ENCODE peak calls at places on chromosomes 6 and 20, in four cellular contexts. One of them, this sample, is unnamed.

GRCh38 chr6:1396952-1397868 is 7.8 kb downstream of the FOXF2 start:
- DNase-seq in HCT116: peak; percentile 54
- DNase-seq in esophagus muscularis mucosa: peak; percentile 96
- DNase-seq in stomach: peak; percentile 75
- DNase-seq in this sample: peak; percentile 66

GRCh38 chr6:158646023-158646888 is 1.7 kb upstream of the DYNLT1 start:
- DNase-seq in stomach: peak; percentile 24
- DNase-seq in HCT116: no peak
- DNase-seq in esophagus muscularis mucosa: peak; percentile 86
- DNase-seq in this sample: no peak

GRCh38 chr6:166766769-166767168 is 139.7 kb upstream of the RPS6KA2 start:
- DNase-seq in HCT116: no peak
- DNase-seq in esophagus muscularis mucosa: no peak
- DNase-seq in stomach: peak; percentile 16
- DNase-seq in this sample: no peak

GRCh38 chr6:144581807-144582537 is 296.8 kb downstream of the UTRN start:
- DNase-seq in HCT116: peak; percentile 27
- DNase-seq in stomach: no peak
- DNase-seq in esophagus muscularis mucosa: no peak
- DNase-seq in this sample: no peak

GRCh38 chr6:15872252-15873103 is 209.7 kb upstream of the DTNBP1 start:
- DNase-seq in esophagus muscularis mucosa: no peak
- DNase-seq in stomach: no peak
- DNase-seq in HCT116: no peak
- DNase-seq in this sample: no peak

GRCh38 chr20:25076731-25077609 is 5.0 kb downstream of the VSX1 start:
- DNase-seq in stomach: peak; percentile 19
- DNase-seq in esophagus muscularis mucosa: no peak
- DNase-seq in HCT116: peak; percentile 73
- DNase-seq in this sample: no peak

GRCh38 chr20:61896058-61896961 is 169.4 kb downstream of the TAF4 start:
- DNase-seq in stomach: peak; percentile 33
- DNase-seq in HCT116: peak; percentile 12
- DNase-seq in esophagus muscularis mucosa: no peak
- DNase-seq in this sample: no peak

GRCh38 chr6:124512431-124512830 is 449.8 kb upstream of the RNF217 start:
- DNase-seq in HCT116: no peak
- DNase-seq in esophagus muscularis mucosa: no peak
- DNase-seq in stomach: no peak
- DNase-seq in this sample: no peak

GRCh38 chr6:140977425-140977824 is 1155.3 kb upstream of the GJE1 start:
- DNase-seq in stomach: no peak
- DNase-seq in esophagus muscularis mucosa: no peak
- DNase-seq in HCT116: no peak
- DNase-seq in this sample: no peak

GRCh38 chr6:24547243-24547642 is 52.5 kb downstream of the ALDH5A1 start:
- DNase-seq in esophagus muscularis mucosa: no peak
- DNase-seq in HCT116: no peak
- DNase-seq in stomach: no peak
- DNase-seq in this sample: no peak

GRCh38 chr20:32535316-32535952 is 49.7 kb downstream of the NOL4L start:
- DNase-seq in HCT116: no peak
- DNase-seq in esophagus muscularis mucosa: no peak
- DNase-seq in stomach: no peak
- DNase-seq in this sample: no peak

GRCh38 chr20:54023406-54023805 is 47.0 kb downstream of the BCAS1 start:
- DNase-seq in stomach: no peak
- DNase-seq in esophagus muscularis mucosa: no peak
- DNase-seq in HCT116: no peak
- DNase-seq in this sample: no peak

GRCh38 chr6:25054469-25054868 is 118.7 kb upstream of the RIPOR2 start:
- DNase-seq in esophagus muscularis mucosa: no peak
- DNase-seq in HCT116: no peak
- DNase-seq in stomach: no peak
- DNase-seq in this sample: no peak

GRCh38 chr6:143068001-143068400 is 7.3 kb downstream of the AIG1 start:
- DNase-seq in esophagus muscularis mucosa: no peak
- DNase-seq in stomach: no peak
- DNase-seq in HCT116: no peak
- DNase-seq in this sample: no peak

GRCh38 chr6:75334266-75335040 is 49.9 kb upstream of the TMEM30A start:
- DNase-seq in HCT116: no peak
- DNase-seq in esophagus muscularis mucosa: no peak
- DNase-seq in stomach: no peak
- DNase-seq in this sample: no peak

GRCh38 chr6:125918681-125919566 is 37.6 kb upstream of the HINT3 start:
- DNase-seq in stomach: peak; percentile 52
- DNase-seq in HCT116: no peak
- DNase-seq in esophagus muscularis mucosa: no peak
- DNase-seq in this sample: peak; percentile 67

GRCh38 chr20:22491188-22491500 is 93.2 kb downstream of the FOXA2 start:
- DNase-seq in stomach: no peak
- DNase-seq in HCT116: no peak
- DNase-seq in esophagus muscularis mucosa: peak; percentile 31
- DNase-seq in this sample: no peak

GRCh38 chr20:46789339-46789984 is 80.0 kb downstream of the SLC2A10 start:
- DNase-seq in esophagus muscularis mucosa: no peak
- DNase-seq in stomach: no peak
- DNase-seq in HCT116: no peak
- DNase-seq in this sample: no peak

GRCh38 chr20:40416274-40416673 is 272.8 kb downstream of the MAFB start:
- DNase-seq in stomach: no peak
- DNase-seq in esophagus muscularis mucosa: no peak
- DNase-seq in HCT116: no peak
- DNase-seq in this sample: no peak

GRCh38 chr20:59258103-59258705 is 42.2 kb upstream of the EDN3 start:
- DNase-seq in stomach: no peak
- DNase-seq in HCT116: no peak
- DNase-seq in esophagus muscularis mucosa: no peak
- DNase-seq in this sample: no peak

GRCh38 chr6:157885211-157885788 is 62.3 kb downstream of the SNX9 start:
- DNase-seq in esophagus muscularis mucosa: peak; percentile 70
- DNase-seq in stomach: no peak
- DNase-seq in HCT116: no peak
- DNase-seq in this sample: no peak

GRCh38 chr6:158285321-158285960 is 26.8 kb upstream of the TULP4 start:
- DNase-seq in HCT116: no peak
- DNase-seq in stomach: no peak
- DNase-seq in esophagus muscularis mucosa: no peak
- DNase-seq in this sample: no peak

GRCh38 chr20:472137-472846 is 10.0 kb upstream of the TBC1D20 start:
- DNase-seq in esophagus muscularis mucosa: no peak
- DNase-seq in HCT116: no peak
- DNase-seq in stomach: no peak
- DNase-seq in this sample: no peak

GRCh38 chr20:40532103-40532502 is 156.9 kb downstream of the MAFB start:
- DNase-seq in stomach: no peak
- DNase-seq in HCT116: peak; percentile 48
- DNase-seq in esophagus muscularis mucosa: no peak
- DNase-seq in this sample: no peak

GRCh38 chr20:58583141-58583540 is 67.9 kb upstream of the APCDD1L start:
- DNase-seq in stomach: no peak
- DNase-seq in HCT116: no peak
- DNase-seq in esophagus muscularis mucosa: no peak
- DNase-seq in this sample: no peak

GRCh38 chr6:145151624-145152023 is 583.7 kb downstream of the EPM2A start:
- DNase-seq in stomach: no peak
- DNase-seq in esophagus muscularis mucosa: no peak
- DNase-seq in HCT116: no peak
- DNase-seq in this sample: no peak

GRCh38 chr20:45340951-45341350 is 7.3 kb downstream of the SDC4 start:
- DNase-seq in esophagus muscularis mucosa: no peak
- DNase-seq in stomach: no peak
- DNase-seq in HCT116: no peak
- DNase-seq in this sample: no peak

GRCh38 chr20:21325296-21325695 is 22.2 kb downstream of the XRN2 start:
- DNase-seq in stomach: no peak
- DNase-seq in esophagus muscularis mucosa: no peak
- DNase-seq in HCT116: no peak
- DNase-seq in this sample: no peak

GRCh38 chr6:26216886-26217713 is 129.9 kb downstream of the HFE start:
- DNase-seq in HCT116: no peak
- DNase-seq in stomach: peak; percentile 84
- DNase-seq in esophagus muscularis mucosa: peak; percentile 96
- DNase-seq in this sample: peak; percentile 82

GRCh38 chr6:157656437-157657005 is 166.5 kb upstream of the SNX9 start:
- DNase-seq in HCT116: no peak
- DNase-seq in stomach: no peak
- DNase-seq in esophagus muscularis mucosa: no peak
- DNase-seq in this sample: no peak

GRCh38 chr6:48893048-48893447 is 570.0 kb downstream of the MMUT start:
- DNase-seq in HCT116: no peak
- DNase-seq in esophagus muscularis mucosa: no peak
- DNase-seq in stomach: no peak
- DNase-seq in this sample: no peak

GRCh38 chr6:48894469-48894868 is 568.6 kb downstream of the MMUT start:
- DNase-seq in esophagus muscularis mucosa: no peak
- DNase-seq in stomach: no peak
- DNase-seq in HCT116: no peak
- DNase-seq in this sample: no peak

GRCh38 chr6:48891308-48891707 is 571.7 kb downstream of the MMUT start:
- DNase-seq in esophagus muscularis mucosa: no peak
- DNase-seq in stomach: no peak
- DNase-seq in HCT116: no peak
- DNase-seq in this sample: no peak

DNA sequence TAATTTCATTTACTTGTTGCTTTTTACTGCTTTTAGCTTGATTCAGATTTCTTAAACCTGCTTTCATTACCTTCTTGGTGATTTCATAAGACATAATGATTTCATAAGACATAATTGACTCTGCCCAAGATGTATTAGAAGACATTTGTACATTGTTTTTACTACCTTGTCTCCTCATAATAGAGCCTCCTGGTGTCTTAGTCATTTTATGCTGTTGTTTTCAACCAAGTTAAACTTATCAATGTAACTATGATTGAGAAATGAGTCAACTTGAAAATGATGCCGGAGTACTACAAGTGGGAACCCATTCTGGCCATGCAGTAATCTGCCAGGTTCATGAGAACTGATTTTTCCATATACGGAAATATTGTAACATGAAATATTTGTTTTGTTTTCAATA is 573.6 kb downstream of the MMUT start:
- DNase-seq in HCT116: no peak
- DNase-seq in esophagus muscularis mucosa: no peak
- DNase-seq in stomach: no peak
- DNase-seq in this sample: no peak
- H3K27ac ChIP-seq in HCT116: no peak overlapping the region
- H3K27ac ChIP-seq in esophagus muscularis mucosa: no peak overlapping the region
- H3K27ac ChIP-seq in stomach: no peak overlapping the region
- H3K27ac ChIP-seq in this sample: no peak overlapping the region

GRCh38 chr6:148969679-148970078 is 222.8 kb downstream of the UST start:
- DNase-seq in stomach: no peak
- DNase-seq in HCT116: no peak
- DNase-seq in esophagus muscularis mucosa: no peak
- DNase-seq in this sample: no peak
- TF ChIP-seq POLR2AphosphoS5 in stomach: no peak
- TF ChIP-seq POLR2AphosphoS5 in HCT116: no peak
- TF ChIP-seq POLR2AphosphoS5 in esophagus muscularis mucosa: no peak
- TF ChIP-seq POLR2AphosphoS5 in this sample: no peak

GRCh38 chr6:33696076-33696475 is 15.4 kb downstream of the UQCC2 start:
- DNase-seq in stomach: no peak
- DNase-seq in HCT116: no peak
- DNase-seq in esophagus muscularis mucosa: no peak
- DNase-seq in this sample: no peak

GRCh38 chr6:33696538-33697518 is 14.7 kb downstream of the UQCC2 start:
- DNase-seq in stomach: peak; percentile 77
- DNase-seq in HCT116: no peak
- DNase-seq in esophagus muscularis mucosa: no peak
- DNase-seq in this sample: peak; percentile 70

GRCh38 chr6:33694977-33695376 is 16.5 kb downstream of the UQCC2 start:
- DNase-seq in esophagus muscularis mucosa: no peak
- DNase-seq in HCT116: no peak
- DNase-seq in stomach: no peak
- DNase-seq in this sample: no peak

GRCh38 chr6:33694401-33694931 is 17.0 kb downstream of the UQCC2 start:
- DNase-seq in esophagus muscularis mucosa: no peak
- DNase-seq in HCT116: no peak
- DNase-seq in stomach: no peak
- DNase-seq in this sample: no peak

GRCh38 chr6:33695451-33695855 is 16.0 kb downstream of the UQCC2 start:
- DNase-seq in stomach: no peak
- DNase-seq in HCT116: no peak
- DNase-seq in esophagus muscularis mucosa: no peak
- DNase-seq in this sample: no peak
- TF ChIP-seq POLR2A in stomach: no peak
- TF ChIP-seq POLR2A in HCT116: no peak
- TF ChIP-seq POLR2A in esophagus muscularis mucosa: no peak
- TF ChIP-seq POLR2A in this sample: no peak

GRCh38 chr6:160252073-160252809 is 6.4 kb downstream of the SLC22A2 start:
- DNase-seq in stomach: no peak
- DNase-seq in esophagus muscularis mucosa: no peak
- DNase-seq in HCT116: no peak
- DNase-seq in this sample: no peak
- H3K27ac ChIP-seq in stomach: no peak overlapping the region
- H3K27ac ChIP-seq in esophagus muscularis mucosa: no peak overlapping the region
- H3K27ac ChIP-seq in HCT116: no peak overlapping the region
- H3K27ac ChIP-seq in this sample: no peak overlapping the region

GRCh38 chr6:154247119-154247814 is 109.3 kb downstream of the IPCEF1 start:
- DNase-seq in esophagus muscularis mucosa: no peak
- DNase-seq in HCT116: no peak
- DNase-seq in stomach: no peak
- DNase-seq in this sample: no peak
- TF ChIP-seq POLR2AphosphoS5 in esophagus muscularis mucosa: no peak
- TF ChIP-seq POLR2AphosphoS5 in HCT116: no peak
- TF ChIP-seq POLR2AphosphoS5 in stomach: no peak
- TF ChIP-seq POLR2AphosphoS5 in this sample: no peak

DNA sequence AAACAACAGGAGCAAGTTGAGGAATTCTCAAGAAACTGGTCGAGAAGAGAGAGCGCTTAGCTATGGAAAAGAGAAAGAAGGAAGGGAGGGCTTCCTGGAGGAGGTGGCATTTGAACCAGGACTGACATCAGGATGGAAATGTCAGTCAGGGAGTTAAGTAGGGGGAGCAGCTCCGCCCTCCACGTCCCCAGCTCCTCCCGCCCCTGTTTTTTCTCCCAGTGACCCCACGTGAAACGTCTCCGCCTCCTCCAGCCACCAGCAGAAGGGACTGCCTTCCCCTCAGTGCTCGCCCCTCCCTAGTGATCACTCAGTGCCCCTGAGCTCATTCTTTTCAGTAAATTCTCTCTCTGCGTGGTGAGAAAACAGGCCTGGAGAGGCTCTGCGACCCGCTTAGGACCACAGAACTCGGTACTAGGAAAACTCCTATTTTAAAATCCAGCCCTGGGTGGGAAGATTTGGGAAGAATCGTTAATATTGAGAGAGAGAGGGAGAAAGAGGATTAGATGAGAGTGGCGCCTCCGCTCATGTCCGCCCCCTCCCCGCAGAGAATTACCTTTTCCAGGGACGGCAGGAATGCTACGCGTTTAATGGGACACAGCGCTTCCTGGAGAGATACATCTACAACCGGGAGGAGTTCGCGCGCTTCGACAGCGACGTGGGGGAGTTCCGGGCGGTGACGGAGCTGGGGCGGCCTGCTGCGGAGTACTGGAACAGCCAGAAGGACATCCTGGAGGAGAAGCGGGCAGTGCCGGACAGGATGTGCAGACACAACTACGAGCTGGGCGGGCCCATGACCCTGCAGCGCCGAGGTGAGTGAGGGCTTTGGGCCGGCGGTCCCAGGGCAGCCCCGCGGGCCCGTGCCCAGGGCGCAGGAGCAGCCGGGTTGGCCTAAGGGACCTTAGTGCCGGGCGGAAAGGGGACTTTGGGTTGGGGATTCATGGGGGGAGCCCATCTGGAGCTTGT is 4.6 kb downstream of the HLA-DPB1 start:
- DNase-seq in stomach: no peak
- DNase-seq in HCT116: no peak
- DNase-seq in esophagus muscularis mucosa: peak; percentile 91
- DNase-seq in this sample: peak; percentile 56
- TF ChIP-seq POLR2A in stomach: no peak
- TF ChIP-seq POLR2A in HCT116: no peak
- TF ChIP-seq POLR2A in esophagus muscularis mucosa: no peak
- TF ChIP-seq POLR2A in this sample: peak; percentile 11

This sample was measured in prostate gland.